ENCODE peak calls at places on chromosomes 6 and 20, in eight cellular contexts. H is body of pancreas, J is IMR-90, L is A549, C is tibial nerve, P is adrenal gland, E is sigmoid colon, B is heart left ventricle. S is an unnamed sample.

GRCh38 chr6:145963216-145964068 is 716 bp downstream of the SHPRH start:
- DNase-seq in L (peak), J (peak), C (peak), E (peak), P (peak), H (peak), B (no peak), S (no peak)

GRCh38 chr6:131958551-131959470 is 7.6 kb upstream of the CCN2 start:
- DNase-seq in E (no peak), P (no peak), H (peak), B (no peak), L (no peak), J (no peak), C (no peak), S (no peak)

GRCh38 chr20:10502098-10502526 is 67.0 kb downstream of the SLX4IP start:
- DNase-seq in L (no peak), P (no peak), H (no peak), E (no peak), J (no peak), B (no peak), C (no peak), S (no peak)

GRCh38 chr20:44496976-44497375 is 21.3 kb downstream of the TTPAL start:
- DNase-seq in B (no peak), L (peak), H (no peak), J (peak), C (no peak), E (peak), P (no peak), S (no peak)

GRCh38 chr6:134468633-134469032 is 150.7 kb upstream of the SGK1 start:
- DNase-seq in E (no peak), C (no peak), J (no peak), P (no peak), B (no peak), L (no peak), H (peak), S (no peak)

GRCh38 chr20:54668271-54669053 is 193.1 kb downstream of the DOK5 start:
- DNase-seq in C (no peak), J (peak), H (peak), L (peak), E (no peak), B (no peak), P (no peak), S (no peak)

GRCh38 chr6:143074670-143075318 is 14.1 kb downstream of the AIG1 start:
- DNase-seq in H (no peak), B (no peak), C (no peak), J (no peak), P (no peak), E (no peak), L (no peak), S (no peak)

GRCh38 chr6:11442495-11442894 is 95.1 kb upstream of the TMEM170B start:
- DNase-seq in C (no peak), H (no peak), B (no peak), L (no peak), E (no peak), J (no peak), P (no peak), S (no peak)

GRCh38 chr6:116100419-116101297 is at the start of gene NT5DC1:
- DNase-seq in P (peak), H (peak), B (peak), C (peak), E (peak), L (peak), J (peak), S (peak)

GRCh38 chr20:63756648-63756991 is 17.0 kb downstream of the SLC2A4RG start:
- DNase-seq in L (no peak), C (no peak), P (no peak), H (no peak), E (no peak), B (no peak), J (no peak), S (no peak)

GRCh38 chr20:44739952-44740351 is 5.7 kb upstream of the KCNK15 start:
- DNase-seq in L (no peak), P (no peak), J (no peak), E (no peak), C (no peak), H (no peak), B (no peak), S (no peak)

GRCh38 chr6:100962466-100962865 is 81.3 kb upstream of the ASCC3 start:
- DNase-seq in B (no peak), J (no peak), E (no peak), P (no peak), C (no peak), L (no peak), H (no peak), S (no peak)

GRCh38 chr6:62737792-62738191 is 451.8 kb upstream of the KHDRBS2 start:
- DNase-seq in C (no peak), J (no peak), B (no peak), L (no peak), P (no peak), H (no peak), E (no peak), S (no peak)

GRCh38 chr6:9138856-9139426 is 703.6 kb upstream of the SLC35B3 start:
- DNase-seq in P (no peak), J (peak), L (no peak), B (no peak), E (no peak), C (no peak), H (no peak), S (no peak)

GRCh38 chr6:53437557-53438202 is 88.9 kb upstream of the ELOVL5 start:
- DNase-seq in L (peak), J (peak), H (peak), B (no peak), E (no peak), C (no peak), P (peak), S (no peak)

GRCh38 chr6:166393535-166393823 is 10.7 kb upstream of the MPC1 start:
- DNase-seq in J (no peak), H (no peak), P (no peak), C (no peak), B (no peak), L (no peak), E (no peak), S (no peak)

GRCh38 chr6:10310826-10311225 is 104.0 kb downstream of the TFAP2A start:
- DNase-seq in E (no peak), H (no peak), C (no peak), B (no peak), L (no peak), P (no peak), J (no peak), S (no peak)

GRCh38 chr6:145562771-145563615 is 172.3 kb downstream of the EPM2A start:
- DNase-seq in E (no peak), L (no peak), C (no peak), H (no peak), B (no peak), P (no peak), J (peak), S (no peak)

GRCh38 chr6:136113736-136114173 is 136.4 kb downstream of the MTFR2 start:
- DNase-seq in C (no peak), B (peak), J (peak), P (peak), E (peak), L (no peak), H (peak), S (no peak)

GRCh38 chr6:136403166-136403980 is 113.7 kb upstream of the BCLAF1 start:
- DNase-seq in H (no peak), C (no peak), E (no peak), P (peak), L (peak), J (peak), B (no peak), S (no peak)

GRCh38 chr6:111361648-111362047 is 121.4 kb downstream of the REV3L start:
- DNase-seq in H (peak), J (peak), L (peak), B (peak), E (no peak), C (no peak), P (peak), S (no peak)

GRCh38 chr6:132179955-132180354 is 221.3 kb downstream of the MOXD1 start:
- DNase-seq in E (no peak), H (no peak), L (no peak), P (no peak), J (no peak), C (no peak), B (no peak), S (no peak)

GRCh38 chr20:31708839-31709534 is 13.7 kb downstream of the BCL2L1 start:
- DNase-seq in H (peak), B (no peak), P (no peak), C (no peak), E (peak), L (no peak), J (no peak), S (peak)

GRCh38 chr6:52826513-52826912 is 14.1 kb downstream of the GSTA5 start:
- DNase-seq in H (no peak), B (no peak), E (no peak), C (no peak), L (no peak), J (no peak), P (no peak), S (no peak)

GRCh38 chr20:2353231-2353630 is 27.5 kb upstream of the TGM6 start:
- DNase-seq in L (no peak), J (no peak), H (no peak), E (no peak), P (no peak), B (no peak), C (no peak), S (no peak)

GRCh38 chr6:56902551-56903464 is 52.1 kb upstream of the BEND6 start:
- DNase-seq in B (peak), L (peak), J (peak), E (no peak), C (no peak), H (no peak), P (no peak), S (no peak)

GRCh38 chr6:158839796-158840195 is 20.6 kb upstream of the EZR start:
- DNase-seq in H (no peak), B (no peak), E (peak), C (no peak), P (no peak), L (no peak), J (no peak), S (no peak)

GRCh38 chr6:15416932-15417509 is 171.2 kb downstream of the JARID2 start:
- DNase-seq in C (no peak), P (no peak), H (no peak), J (no peak), B (no peak), E (no peak), L (no peak), S (no peak)

GRCh38 chr6:155787168-155787567 is 331.5 kb upstream of the NOX3 start:
- DNase-seq in E (no peak), B (no peak), J (no peak), L (no peak), P (no peak), C (no peak), H (no peak), S (peak)

GRCh38 chr20:23435675-23436539 is 3.6 kb upstream of the CSTL1 start:
- DNase-seq in H (peak), J (no peak), C (no peak), E (no peak), B (no peak), L (no peak), P (peak), S (no peak)

GRCh38 chr6:154276810-154277577 is 79.6 kb downstream of the IPCEF1 start:
- DNase-seq in P (no peak), B (no peak), E (no peak), C (no peak), L (peak), H (no peak), J (peak), S (no peak)

GRCh38 chr6:118152524-118152923 is 245.5 kb downstream of the SLC35F1 start:
- DNase-seq in H (no peak), B (no peak), J (no peak), E (no peak), P (no peak), C (no peak), L (no peak), S (no peak)
- TF ChIP-seq POLR2A in H (no peak), B (no peak), J (no peak), E (no peak), P (no peak), C (no peak), L (no peak), S (no peak)

DNA sequence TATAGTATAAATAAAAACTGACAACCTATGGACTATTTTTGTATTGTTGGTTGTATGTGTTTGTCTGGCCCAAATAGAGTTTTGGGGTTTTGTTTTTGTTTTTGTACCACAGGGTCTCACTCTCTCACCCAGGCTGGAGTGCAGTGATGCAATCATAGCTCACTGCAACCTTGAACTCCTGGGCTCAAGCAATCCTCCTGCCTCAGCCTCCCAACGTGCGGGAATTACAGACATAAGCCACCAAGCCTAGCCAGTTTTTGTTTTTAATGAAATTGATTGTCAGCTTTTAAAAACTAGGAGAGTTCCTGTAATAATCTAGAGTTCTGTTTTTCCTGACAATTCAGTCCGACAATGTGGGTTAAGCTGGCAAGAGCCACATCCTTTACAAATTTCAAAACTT is 98.7 kb downstream of the ZMYND8 start:
- DNase-seq in C (no peak), H (no peak), J (no peak), L (no peak), B (no peak), P (no peak), E (no peak), S (no peak)
- H3K27ac ChIP-seq in C (peak), H (no peak), J (no peak), L (no peak), B (peak), P (peak), E (no peak), S (peak)

DNA sequence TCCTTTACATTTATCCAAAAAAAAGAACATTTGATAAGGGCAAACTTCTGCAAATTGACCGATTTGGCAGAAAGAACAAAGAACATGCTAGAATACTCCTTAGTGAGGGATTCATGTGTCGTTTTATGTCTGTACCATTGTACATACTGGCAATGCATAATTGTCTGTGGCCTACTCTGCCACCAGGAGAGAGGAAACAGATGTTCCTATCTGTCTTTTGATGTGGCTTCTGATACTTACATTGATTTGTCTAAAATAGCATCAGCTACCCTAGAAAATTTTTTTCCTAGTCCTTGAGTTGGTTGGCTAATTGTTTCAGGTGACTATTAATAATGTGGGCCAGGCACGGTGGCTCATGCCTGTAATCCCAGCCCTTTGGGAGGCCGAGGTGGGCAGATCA is 654.1 kb downstream of the KIF16B start:
- DNase-seq in C (no peak), E (no peak), L (no peak), H (no peak), B (no peak), J (no peak), P (no peak), S (no peak)
- H3K4me3 ChIP-seq in C (no peak), E (no peak), L (no peak), H (no peak), B (no peak), J (no peak), P (no peak), S (no peak)

GRCh38 chr20:59931511-59932312 is 1.7 kb downstream of the SYCP2 start:
- DNase-seq in P (no peak), H (no peak), E (no peak), L (no peak), C (no peak), B (no peak), J (no peak), S (no peak)

GRCh38 chr20:59933296-59933848 is at the start of gene SYCP2:
- DNase-seq in L (peak), B (peak), P (peak), E (peak), H (peak), J (no peak), C (no peak), S (peak)

GRCh38 chr20:59935457-59936185 is 2.2 kb upstream of the SYCP2 start:
- DNase-seq in E (no peak), J (no peak), B (no peak), H (no peak), P (no peak), C (no peak), L (no peak), S (no peak)

GRCh38 chr20:59933849-59934585 is 580 bp upstream of the SYCP2 start:
- DNase-seq in E (peak), P (peak), L (peak), J (peak), B (peak), C (peak), H (peak), S (peak)

DNA sequence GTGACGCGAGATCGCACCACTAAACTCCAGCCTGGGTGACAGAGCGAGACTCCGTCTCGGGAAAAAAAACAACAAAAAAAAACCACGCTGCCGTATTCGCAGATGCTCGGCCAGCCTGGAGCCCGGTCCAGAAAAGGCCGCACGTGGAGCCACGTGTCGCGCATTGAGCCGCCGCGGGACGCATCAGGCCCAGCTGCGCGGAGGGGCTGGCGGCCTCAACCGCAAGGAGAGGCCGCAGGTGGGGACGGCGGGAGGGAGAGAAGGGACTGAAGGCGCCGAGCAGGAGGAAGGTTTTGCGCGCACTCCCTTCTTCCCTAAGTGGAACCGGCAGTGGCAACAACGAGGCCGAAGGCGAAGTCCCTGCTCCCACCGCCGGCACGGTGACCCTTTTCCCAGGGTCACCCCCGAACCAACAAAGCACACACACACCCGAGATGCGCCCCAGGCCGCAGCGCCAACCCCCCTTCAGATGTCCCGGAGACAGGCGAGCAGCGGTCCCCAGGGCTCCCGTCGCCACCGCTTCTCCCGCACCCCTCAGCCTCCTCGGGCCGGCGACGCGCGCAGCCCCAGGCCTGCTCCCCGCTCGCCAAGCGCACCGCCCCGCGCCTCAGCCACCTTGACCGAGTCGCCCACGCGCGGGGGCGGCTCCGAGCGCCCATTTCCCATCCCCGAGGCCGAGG is 681 bp downstream of the SYCP2 start:
- DNase-seq in P (peak), B (no peak), C (no peak), H (no peak), L (no peak), J (no peak), E (no peak), S (peak)
- TF ChIP-seq POLR2A in P (no peak), B (no peak), C (no peak), H (no peak), L (no peak), J (no peak), E (no peak), S (no peak)

GRCh38 chr20:57107208-57107607 is 159.2 kb downstream of the BMP7 start:
- DNase-seq in J (no peak), H (no peak), P (no peak), B (no peak), E (no peak), C (no peak), L (no peak), S (no peak)

GRCh38 chr20:57106030-57106682 is 160.3 kb downstream of the BMP7 start:
- DNase-seq in E (no peak), J (no peak), P (no peak), L (no peak), C (no peak), H (no peak), B (no peak), S (no peak)

GRCh38 chr20:57108218-57108617 is 158.2 kb downstream of the BMP7 start:
- DNase-seq in C (no peak), J (no peak), B (no peak), H (no peak), E (no peak), P (no peak), L (no peak), S (no peak)

GRCh38 chr20:57104711-57105110 is 161.7 kb downstream of the BMP7 start:
- DNase-seq in J (no peak), L (no peak), B (no peak), H (no peak), E (no peak), C (no peak), P (no peak), S (no peak)

GRCh38 chr20:57106692-57107091 is 159.7 kb downstream of the BMP7 start:
- DNase-seq in L (no peak), C (no peak), E (no peak), H (no peak), J (no peak), B (no peak), P (no peak), S (no peak)
- H3K27ac ChIP-seq in L (no peak), C (no peak), E (no peak), H (no peak), J (no peak), B (no peak), P (no peak), S (no peak)

GRCh38 chr6:162313922-162314660 is 413.5 kb downstream of the PRKN start:
- DNase-seq in H (no peak), C (no peak), B (no peak), L (no peak), J (no peak), E (no peak), P (no peak), S (no peak)
- H3K4me3 ChIP-seq in H (no peak), C (no peak), B (no peak), L (no peak), J (no peak), E (no peak), P (no peak), S (no peak)

DNA sequence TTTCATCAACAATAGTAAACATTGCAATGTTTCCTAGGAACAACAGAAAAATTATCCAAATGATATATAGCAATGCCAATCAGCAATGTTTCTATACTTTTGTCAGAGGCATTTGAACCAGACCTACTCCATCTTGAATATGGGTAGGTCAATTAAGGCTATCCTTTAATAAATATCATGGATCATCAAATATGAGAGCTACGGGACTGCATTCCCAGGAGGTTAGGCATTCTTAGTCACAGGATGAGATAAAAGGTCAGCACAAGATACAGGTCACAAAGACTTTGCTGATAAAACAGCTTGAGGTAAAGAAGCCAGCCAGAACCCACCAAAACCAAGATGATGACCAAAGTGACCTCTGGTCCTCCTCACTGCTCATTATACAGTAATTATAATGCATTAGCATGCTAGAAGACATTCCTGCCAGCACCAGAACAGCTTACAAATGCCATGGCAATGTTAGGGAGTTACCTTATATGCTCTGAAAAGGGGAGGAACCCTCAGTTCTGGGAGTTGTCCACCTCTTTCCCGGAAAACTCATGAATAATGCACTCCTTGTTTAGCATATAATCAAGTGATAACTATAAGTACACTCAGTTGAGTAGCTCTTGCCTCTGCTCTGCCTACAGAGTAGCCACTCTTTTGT is 8.6 kb upstream of the SERPINB6 start:
- DNase-seq in H (no peak), B (no peak), J (no peak), C (no peak), L (no peak), E (no peak), P (no peak), S (no peak)
- TF ChIP-seq POLR2A in H (no peak), B (no peak), J (no peak), C (no peak), L (no peak), E (no peak), P (no peak), S (no peak)

DNA sequence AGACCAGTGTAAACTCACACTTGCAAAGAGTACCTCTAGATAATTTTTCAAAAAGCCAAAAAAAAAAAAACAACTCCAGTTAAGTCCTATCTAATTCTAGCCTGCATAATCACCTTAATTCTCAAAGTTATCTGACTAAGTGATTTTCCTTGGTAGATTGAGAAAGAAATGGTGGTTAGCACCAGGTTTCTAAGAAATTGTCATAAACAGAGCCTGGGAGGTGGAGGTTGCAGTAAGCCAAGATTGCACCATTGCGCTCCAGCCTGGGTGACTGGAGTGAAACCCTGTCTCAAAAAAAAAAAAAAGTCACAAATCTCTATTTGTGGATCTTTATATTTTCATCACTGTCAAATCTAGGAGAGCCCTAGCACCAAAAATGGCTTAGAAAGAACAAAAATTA is 8.9 kb downstream of the FBXO5 start:
- DNase-seq in C (no peak), L (no peak), E (no peak), B (no peak), J (no peak), H (no peak), P (no peak), S (no peak)
- H3K27ac ChIP-seq in C (no peak), L (no peak), E (no peak), B (no peak), J (no peak), H (no peak), P (no peak), S (peak)